ENCODE peak calls at places on chromosome 2, in six cellular contexts. S is left ventricle myocardium superior, T is GM10248, H is endothelial cell, N is NB4, E is kidney tubule cell. Q is an unnamed sample.

GRCh38 chr2:226057914-226058313 is 658.4 kb downstream of the NYAP2 start:
- DNase-seq in H (no peak), E (no peak), T (no peak), S (no peak), N (peak), Q (peak)

GRCh38 chr2:149090706-149091105 is 52.2 kb downstream of the LYPD6B start:
- DNase-seq in N (no peak), H (no peak), E (no peak), T (no peak), S (no peak), Q (no peak)

GRCh38 chr2:149401007-149401406 is 70.6 kb downstream of the LYPD6 start:
- DNase-seq in S (no peak), T (no peak), N (no peak), H (no peak), E (peak), Q (no peak)

GRCh38 chr2:73111300-73112025 is 1.3 kb downstream of the RAB11FIP5 start:
- DNase-seq in T (no peak), E (peak), N (peak), H (peak), S (peak), Q (peak)

GRCh38 chr2:94987074-94988020 is 38.2 kb upstream of the MAL start:
- DNase-seq in H (no peak), T (no peak), E (no peak), N (peak), S (no peak), Q (no peak)

GRCh38 chr2:120552800-120553471 is 182.7 kb upstream of the GLI2 start:
- DNase-seq in S (peak), H (peak), E (peak), T (peak), N (peak), Q (peak)

GRCh38 chr2:96399342-96400048 is 63.9 kb downstream of the NCAPH start:
- DNase-seq in E (peak), T (no peak), H (no peak), N (no peak), S (no peak), Q (no peak)

GRCh38 chr2:48107326-48107925 is 201.1 kb upstream of the FBXO11 start:
- DNase-seq in N (peak), E (peak), T (no peak), H (no peak), S (no peak), Q (no peak)

GRCh38 chr2:9984861-9985480 is 33.5 kb downstream of the GRHL1 start:
- DNase-seq in H (no peak), S (no peak), T (no peak), E (peak), N (no peak), Q (no peak)

GRCh38 chr2:203960791-203961190 is 24.2 kb downstream of the ICOS start:
- DNase-seq in H (no peak), T (no peak), N (no peak), S (no peak), E (no peak), Q (no peak)

GRCh38 chr2:3254438-3254941 is 123.1 kb downstream of the EIPR1 start:
- DNase-seq in S (no peak), H (no peak), N (no peak), E (peak), T (peak), Q (no peak)

GRCh38 chr2:98807221-98807620 is 76.3 kb upstream of the MGAT4A start:
- DNase-seq in H (no peak), S (no peak), E (peak), N (peak), T (no peak), Q (no peak)

GRCh38 chr2:208222351-208222750 is 32.5 kb downstream of the IDH1 start:
- DNase-seq in E (peak), T (no peak), H (no peak), S (no peak), N (peak), Q (no peak)

GRCh38 chr2:215713393-215713792 is 277.5 kb upstream of the FN1 start:
- DNase-seq in E (no peak), T (no peak), S (no peak), N (no peak), H (no peak), Q (no peak)

Q was measured in T47D.